ENCODE peak calls at places on chromosomes 4 and X, in five cellular contexts. D, B, T, J and I are unnamed samples.
A peak's percentile ranks its signal among the peaks of the same experiment; 100 is the strongest.

GRCh38 chr4:80538276-80538926 is 202.9 kb downstream of the CFAP299 start:
- DNase-seq in D (no peak), B (no peak), T (no peak), J (no peak), I (no peak)

GRCh38 chr4:125849869-125850268 is 535.1 kb downstream of the FAT4 start:
- DNase-seq in D (no peak), B (no peak), T (no peak), J (no peak), I (no peak)

GRCh38 chrX:41333744-41333993 is 293 bp upstream of the DDX3X start:
- DNase-seq in D (no peak), B (no peak), T (peak; percentile 90), J (no peak), I (peak; percentile 81)

GRCh38 chrX:134670241-134670811 is 12.1 kb upstream of the PLAC1 start:
- DNase-seq in D (no peak), B (peak; percentile 41), T (no peak), J (peak; percentile 88), I (no peak)

GRCh38 chrX:17546356-17546755 is 171.4 kb downstream of the NHS start:
- DNase-seq in D (no peak), B (no peak), T (no peak), J (no peak), I (no peak)

GRCh38 chr4:1318488-1319213 is 28.4 kb upstream of the UVSSA start:
- DNase-seq in D (no peak), B (no peak), T (no peak), J (no peak), I (no peak)

GRCh38 chr4:154877110-154877760 is 96.2 kb downstream of the RBM46 start:
- DNase-seq in D (no peak), B (no peak), T (peak; percentile 1), J (peak; percentile 9), I (no peak)

GRCh38 chr4:4333265-4333706 is 43.2 kb downstream of the ZBTB49 start:
- DNase-seq in D (no peak), B (peak; percentile 78), T (no peak), J (peak; percentile 46), I (no peak)

GRCh38 chrX:102651968-102652744 is 873 bp downstream of the GPRASP1 start:
- DNase-seq in D (peak; percentile 40), B (peak; percentile 56), T (no peak), J (no peak), I (peak; percentile 66)

GRCh38 chr4:83701041-83701440 is 165.1 kb downstream of the GPAT3 start:
- DNase-seq in D (no peak), B (no peak), T (no peak), J (no peak), I (no peak)

GRCh38 chrX:10656214-10656613 is 35.8 kb upstream of the MID1 start:
- DNase-seq in D (peak; percentile 19), B (no peak), T (no peak), J (no peak), I (no peak)

GRCh38 chrX:148794350-148794749 is 293.9 kb downstream of the AFF2 start:
- DNase-seq in D (no peak), B (no peak), T (no peak), J (no peak), I (no peak)

GRCh38 chrX:87572911-87573310 is 55.3 kb downstream of the KLHL4 start:
- DNase-seq in D (no peak), B (no peak), T (no peak), J (no peak), I (no peak)

DNA sequence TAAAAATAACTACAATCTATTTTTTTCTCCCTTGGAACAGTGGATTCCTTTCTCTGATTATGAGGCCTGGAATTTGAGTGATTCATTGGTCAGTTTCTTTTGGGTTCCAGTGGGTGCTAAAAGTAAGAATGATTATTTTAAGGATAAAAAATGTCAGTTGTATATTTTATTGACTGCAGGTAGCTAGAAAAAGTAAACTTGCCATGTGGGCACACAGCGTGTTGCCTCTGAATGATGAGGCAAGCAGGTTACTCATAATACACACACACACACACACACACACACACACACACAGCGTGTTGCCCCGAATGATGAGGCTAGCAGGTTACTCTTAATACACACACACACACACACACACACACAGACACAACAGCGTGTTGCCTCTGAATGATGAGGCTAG is 13.8 kb downstream of the GALNT7 start:
- DNase-seq in D (no peak), B (no peak), T (no peak), J (peak; percentile 20), I (no peak)
- H3K4me3 ChIP-seq in D (no peak overlapping the region), B (no peak overlapping the region), T (no peak overlapping the region), J (no peak overlapping the region), I (no peak overlapping the region)

DNA sequence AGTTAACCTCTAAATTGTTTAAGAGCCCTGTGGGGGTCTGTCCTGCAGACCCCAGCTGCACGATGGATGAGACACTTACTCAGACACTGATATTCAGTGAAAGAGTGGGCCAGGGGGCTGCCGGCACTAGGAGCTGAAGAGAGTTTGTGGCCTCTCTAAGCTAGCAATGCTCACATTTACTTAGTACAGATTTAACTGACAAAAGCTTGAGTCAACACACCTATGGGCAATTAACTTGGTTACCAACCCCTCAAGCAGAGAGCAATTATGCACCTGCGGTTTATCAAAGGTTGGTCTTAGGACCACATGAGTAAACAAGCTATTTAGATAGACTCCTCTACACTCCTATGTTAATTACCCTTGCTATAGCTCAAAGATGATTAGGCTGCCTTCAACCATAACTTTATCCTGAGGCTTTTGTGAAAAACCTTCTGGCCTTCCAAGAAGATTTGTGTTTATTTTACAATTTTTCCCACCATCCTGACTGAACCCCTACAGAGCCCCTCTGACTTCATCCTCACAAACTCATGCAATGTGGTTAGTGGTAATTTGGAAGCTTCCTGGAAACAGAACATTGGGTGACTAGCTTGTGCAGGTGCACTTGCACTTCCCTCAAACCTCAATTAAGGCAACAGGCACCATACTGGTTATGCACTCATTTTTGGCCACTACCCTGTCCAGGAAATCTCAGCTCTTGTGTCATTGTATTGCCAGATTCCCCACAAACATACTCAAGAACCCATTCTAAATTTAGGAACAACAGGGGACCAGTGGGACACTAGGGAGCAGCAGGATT is 234.4 kb upstream of the ITM2A start:
- DNase-seq in D (peak; percentile 57), B (no peak), T (no peak), J (no peak), I (no peak)
- H3K36me3 ChIP-seq in D (no peaks in the 10 kb centered on the region), B (no peaks in the 10 kb centered on the region), T (no peaks in the 10 kb centered on the region), J (no peaks in the 10 kb centered on the region), I (no peaks in the 10 kb centered on the region)

GRCh38 chr4:14025093-14025492 is 397.6 kb upstream of the BOD1L1 start:
- DNase-seq in D (no peak), B (no peak), T (no peak), J (no peak), I (no peak)

GRCh38 chr4:14025891-14026290 is 398.4 kb upstream of the BOD1L1 start:
- DNase-seq in D (no peak), B (no peak), T (no peak), J (no peak), I (no peak)

GRCh38 chr4:14023901-14024300 is 396.4 kb upstream of the BOD1L1 start:
- DNase-seq in D (no peak), B (no peak), T (no peak), J (no peak), I (no peak)

GRCh38 chr4:14022428-14022827 is 394.9 kb upstream of the BOD1L1 start:
- DNase-seq in D (no peak), B (no peak), T (no peak), J (no peak), I (no peak)

DNA sequence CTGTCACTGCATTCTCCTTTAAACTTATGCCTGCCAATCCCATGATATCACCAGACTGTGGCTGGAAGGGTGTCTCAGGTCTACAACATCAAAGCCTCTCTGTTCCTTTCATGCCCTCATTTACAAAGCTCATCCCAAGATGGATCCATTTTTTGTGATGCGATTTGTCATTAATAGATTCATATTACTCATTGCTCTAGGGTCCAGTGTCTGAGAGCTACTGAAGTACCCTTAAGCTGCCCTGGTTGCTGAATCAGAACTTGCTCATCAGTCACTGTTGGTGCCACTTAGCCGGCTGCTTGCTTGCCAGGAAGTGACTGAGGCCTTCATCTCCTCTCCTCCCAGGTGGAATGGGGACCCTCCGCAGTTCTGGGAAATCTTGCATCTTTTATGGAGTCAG is 395.5 kb upstream of the BOD1L1 start:
- DNase-seq in D (no peak), B (no peak), T (no peak), J (no peak), I (no peak)
- H3K9me3 ChIP-seq in D (no peaks in the 10 kb centered on the region), B (no peaks in the 10 kb centered on the region), T (no peaks in the 10 kb centered on the region), J (no peaks in the 10 kb centered on the region), I (no peaks in the 10 kb centered on the region)

DNA sequence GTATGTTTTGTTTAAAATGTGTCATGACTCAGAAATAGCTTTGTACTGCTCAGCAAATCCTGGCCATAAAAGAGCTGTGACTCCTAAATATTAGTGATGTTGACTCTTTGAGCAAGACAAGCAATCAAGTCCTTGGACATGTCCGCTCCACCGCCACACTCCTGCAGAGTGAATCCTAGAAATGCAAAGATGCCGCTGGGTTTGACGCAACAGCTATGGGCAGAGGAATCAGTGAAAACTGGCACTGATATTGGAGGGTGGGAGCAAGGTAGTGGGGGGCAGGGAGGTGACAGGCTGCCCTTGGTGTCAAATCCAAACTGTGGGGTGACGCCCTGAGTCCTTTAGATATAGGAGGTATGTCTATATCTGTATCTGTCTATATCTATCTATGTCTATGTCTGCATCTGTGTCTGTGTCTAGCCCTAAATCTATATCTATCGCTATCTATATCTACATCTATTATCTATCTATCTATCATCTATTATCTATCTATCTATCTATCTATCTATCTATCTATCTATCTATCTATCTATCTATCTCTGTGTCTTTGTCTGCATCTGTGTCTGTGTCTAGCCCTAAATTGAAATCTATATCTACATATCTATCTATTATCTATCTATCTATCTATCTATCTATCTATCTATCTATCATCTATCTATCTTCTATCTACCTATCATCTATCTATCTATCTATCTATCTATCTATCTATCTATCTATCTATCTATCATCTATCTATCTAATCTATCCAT is 129.7 kb downstream of the CPE start:
- DNase-seq in D (no peak), B (no peak), T (no peak), J (no peak), I (no peak)
- H3K4me3 ChIP-seq in D (no peak overlapping the region), B (no peak overlapping the region), T (no peak overlapping the region), J (no peak overlapping the region), I (no peak overlapping the region)